ENCODE peak calls at places on chromosomes 13 and 19, in nine cellular contexts. One of them, this sample, is unnamed.

GRCh38 chr13:73341748-73342147 is 282.9 kb downstream of the KLF5 start:
- DNase-seq in stimulated activated CD8-positive, alpha-beta memory T cell treated with anti-CD3 and anti-CD28 coated beads, Interleukin-15, amount 100 ng/mL, for 1 hour: no peak
- DNase-seq in MCF 10A: peak
- DNase-seq in RWPE2: no peak
- DNase-seq in fibroblast of lung: peak
- DNase-seq in fibroblast of villous mesenchyme: peak
- DNase-seq in stimulated activated naive CD4-positive, alpha-beta T cell: no peak
- DNase-seq in hippocampal formation: no peak
- DNase-seq in naive thymus-derived CD4-positive, alpha-beta T cell: no peak
- DNase-seq in this sample: no peak

GRCh38 chr19:28943651-28944050 is 269.3 kb downstream of the UQCRFS1 start:
- DNase-seq in fibroblast of lung: no peak
- DNase-seq in hippocampal formation: no peak
- DNase-seq in naive thymus-derived CD4-positive, alpha-beta T cell: no peak
- DNase-seq in MCF 10A: no peak
- DNase-seq in stimulated activated naive CD4-positive, alpha-beta T cell: no peak
- DNase-seq in fibroblast of villous mesenchyme: no peak
- DNase-seq in stimulated activated CD8-positive, alpha-beta memory T cell treated with anti-CD3 and anti-CD28 coated beads, Interleukin-15, amount 100 ng/mL, for 1 hour: no peak
- DNase-seq in RWPE2: no peak
- DNase-seq in this sample: no peak

GRCh38 chr19:2462635-2463421 is 6.1 kb upstream of the LMNB2 start:
- DNase-seq in fibroblast of villous mesenchyme: peak
- DNase-seq in stimulated activated naive CD4-positive, alpha-beta T cell: no peak
- DNase-seq in RWPE2: no peak
- DNase-seq in fibroblast of lung: peak
- DNase-seq in hippocampal formation: peak
- DNase-seq in stimulated activated CD8-positive, alpha-beta memory T cell treated with anti-CD3 and anti-CD28 coated beads, Interleukin-15, amount 100 ng/mL, for 1 hour: no peak
- DNase-seq in naive thymus-derived CD4-positive, alpha-beta T cell: no peak
- DNase-seq in MCF 10A: peak
- DNase-seq in this sample: peak

GRCh38 chr19:58304748-58305064 is 471 bp upstream of the ERVK3-1 start:
- DNase-seq in RWPE2: no peak
- DNase-seq in naive thymus-derived CD4-positive, alpha-beta T cell: no peak
- DNase-seq in stimulated activated CD8-positive, alpha-beta memory T cell treated with anti-CD3 and anti-CD28 coated beads, Interleukin-15, amount 100 ng/mL, for 1 hour: no peak
- DNase-seq in fibroblast of villous mesenchyme: no peak
- DNase-seq in fibroblast of lung: no peak
- DNase-seq in MCF 10A: no peak
- DNase-seq in stimulated activated naive CD4-positive, alpha-beta T cell: no peak
- DNase-seq in hippocampal formation: no peak
- DNase-seq in this sample: no peak

GRCh38 chr13:109818891-109819290 is 32.5 kb upstream of the IRS2 start:
- DNase-seq in fibroblast of lung: peak
- DNase-seq in MCF 10A: no peak
- DNase-seq in hippocampal formation: no peak
- DNase-seq in fibroblast of villous mesenchyme: no peak
- DNase-seq in naive thymus-derived CD4-positive, alpha-beta T cell: no peak
- DNase-seq in RWPE2: no peak
- DNase-seq in stimulated activated CD8-positive, alpha-beta memory T cell treated with anti-CD3 and anti-CD28 coated beads, Interleukin-15, amount 100 ng/mL, for 1 hour: no peak
- DNase-seq in stimulated activated naive CD4-positive, alpha-beta T cell: no peak
- DNase-seq in this sample: no peak

GRCh38 chr13:101065314-101065713 is 351.0 kb downstream of the NALCN start:
- DNase-seq in stimulated activated naive CD4-positive, alpha-beta T cell: no peak
- DNase-seq in RWPE2: no peak
- DNase-seq in MCF 10A: no peak
- DNase-seq in fibroblast of villous mesenchyme: peak
- DNase-seq in naive thymus-derived CD4-positive, alpha-beta T cell: no peak
- DNase-seq in fibroblast of lung: peak
- DNase-seq in hippocampal formation: no peak
- DNase-seq in stimulated activated CD8-positive, alpha-beta memory T cell treated with anti-CD3 and anti-CD28 coated beads, Interleukin-15, amount 100 ng/mL, for 1 hour: no peak
- DNase-seq in this sample: peak

GRCh38 chr19:46081928-46082727 is 41.3 kb upstream of the IGFL4 start:
- DNase-seq in naive thymus-derived CD4-positive, alpha-beta T cell: no peak
- DNase-seq in stimulated activated CD8-positive, alpha-beta memory T cell treated with anti-CD3 and anti-CD28 coated beads, Interleukin-15, amount 100 ng/mL, for 1 hour: no peak
- DNase-seq in stimulated activated naive CD4-positive, alpha-beta T cell: no peak
- DNase-seq in hippocampal formation: no peak
- DNase-seq in RWPE2: no peak
- DNase-seq in fibroblast of villous mesenchyme: peak
- DNase-seq in fibroblast of lung: peak
- DNase-seq in MCF 10A: peak
- DNase-seq in this sample: no peak

GRCh38 chr19:2848625-2849024 is 7.3 kb downstream of the ZNF555 start:
- DNase-seq in RWPE2: no peak
- DNase-seq in MCF 10A: no peak
- DNase-seq in naive thymus-derived CD4-positive, alpha-beta T cell: no peak
- DNase-seq in fibroblast of lung: no peak
- DNase-seq in stimulated activated naive CD4-positive, alpha-beta T cell: no peak
- DNase-seq in fibroblast of villous mesenchyme: peak
- DNase-seq in hippocampal formation: no peak
- DNase-seq in stimulated activated CD8-positive, alpha-beta memory T cell treated with anti-CD3 and anti-CD28 coated beads, Interleukin-15, amount 100 ng/mL, for 1 hour: no peak
- DNase-seq in this sample: no peak

GRCh38 chr13:40315416-40316064 is 350.9 kb downstream of the FOXO1 start:
- DNase-seq in fibroblast of villous mesenchyme: no peak
- DNase-seq in MCF 10A: peak
- DNase-seq in fibroblast of lung: peak
- DNase-seq in stimulated activated CD8-positive, alpha-beta memory T cell treated with anti-CD3 and anti-CD28 coated beads, Interleukin-15, amount 100 ng/mL, for 1 hour: no peak
- DNase-seq in hippocampal formation: no peak
- DNase-seq in naive thymus-derived CD4-positive, alpha-beta T cell: peak
- DNase-seq in stimulated activated naive CD4-positive, alpha-beta T cell: peak
- DNase-seq in RWPE2: no peak
- DNase-seq in this sample: peak

GRCh38 chr13:48662226-48662625 is 8.5 kb downstream of the CYSLTR2 start:
- DNase-seq in stimulated activated naive CD4-positive, alpha-beta T cell: no peak
- DNase-seq in fibroblast of villous mesenchyme: no peak
- DNase-seq in naive thymus-derived CD4-positive, alpha-beta T cell: no peak
- DNase-seq in RWPE2: no peak
- DNase-seq in fibroblast of lung: no peak
- DNase-seq in MCF 10A: no peak
- DNase-seq in stimulated activated CD8-positive, alpha-beta memory T cell treated with anti-CD3 and anti-CD28 coated beads, Interleukin-15, amount 100 ng/mL, for 1 hour: no peak
- DNase-seq in hippocampal formation: no peak
- DNase-seq in this sample: no peak

GRCh38 chr13:39859898-39860297 is 204.4 kb downstream of the COG6 start:
- DNase-seq in MCF 10A: no peak
- DNase-seq in hippocampal formation: no peak
- DNase-seq in RWPE2: no peak
- DNase-seq in stimulated activated CD8-positive, alpha-beta memory T cell treated with anti-CD3 and anti-CD28 coated beads, Interleukin-15, amount 100 ng/mL, for 1 hour: no peak
- DNase-seq in stimulated activated naive CD4-positive, alpha-beta T cell: no peak
- DNase-seq in naive thymus-derived CD4-positive, alpha-beta T cell: no peak
- DNase-seq in fibroblast of villous mesenchyme: no peak
- DNase-seq in fibroblast of lung: no peak
- DNase-seq in this sample: no peak

GRCh38 chr19:17328517-17329060 is 6.1 kb downstream of the ANO8 start:
- DNase-seq in hippocampal formation: no peak
- DNase-seq in naive thymus-derived CD4-positive, alpha-beta T cell: peak
- DNase-seq in stimulated activated CD8-positive, alpha-beta memory T cell treated with anti-CD3 and anti-CD28 coated beads, Interleukin-15, amount 100 ng/mL, for 1 hour: no peak
- DNase-seq in MCF 10A: no peak
- DNase-seq in stimulated activated naive CD4-positive, alpha-beta T cell: peak
- DNase-seq in fibroblast of villous mesenchyme: no peak
- DNase-seq in RWPE2: no peak
- DNase-seq in fibroblast of lung: no peak
- DNase-seq in this sample: no peak

GRCh38 chr19:34306213-34306661 is 51.9 kb downstream of the GARRE1 start:
- DNase-seq in fibroblast of lung: no peak
- DNase-seq in hippocampal formation: no peak
- DNase-seq in stimulated activated CD8-positive, alpha-beta memory T cell treated with anti-CD3 and anti-CD28 coated beads, Interleukin-15, amount 100 ng/mL, for 1 hour: no peak
- DNase-seq in naive thymus-derived CD4-positive, alpha-beta T cell: no peak
- DNase-seq in stimulated activated naive CD4-positive, alpha-beta T cell: no peak
- DNase-seq in fibroblast of villous mesenchyme: no peak
- DNase-seq in RWPE2: no peak
- DNase-seq in MCF 10A: no peak
- DNase-seq in this sample: no peak